ENCODE peak calls at places on chromosome 5, in five cellular contexts. B, U, F, S and C are unnamed samples.

GRCh38 chr5:37735649-37736347 is 104.0 kb downstream of the GDNF start:
- DNase-seq in B (no peak), U (no peak), F (no peak), S (no peak), C (no peak)

GRCh38 chr5:54443264-54443663 is 12.2 kb upstream of the HSPB3 start:
- DNase-seq in B (no peak), U (no peak), F (peak; percentile 40), S (no peak), C (peak; percentile 66)

GRCh38 chr5:177515580-177515979 is 1.2 kb downstream of the DDX41 start:
- DNase-seq in B (no peak), U (no peak), F (no peak), S (no peak), C (no peak)

GRCh38 chr5:68587181-68587580 is 371.6 kb downstream of the PIK3R1 start:
- DNase-seq in B (peak; percentile 66), U (no peak), F (no peak), S (no peak), C (no peak)

GRCh38 chr5:173638631-173639030 is 22.2 kb upstream of the BOD1 start:
- DNase-seq in B (no peak), U (no peak), F (no peak), S (no peak), C (no peak)

GRCh38 chr5:138844812-138845513 is 30.2 kb downstream of the LRRTM2 start:
- DNase-seq in B (peak; percentile 44), U (no peak), F (no peak), S (no peak), C (peak; percentile 64)

GRCh38 chr5:177430146-177430951 is 3.9 kb downstream of the GRK6 start:
- DNase-seq in B (no peak), U (no peak), F (no peak), S (no peak), C (no peak)

GRCh38 chr5:179805529-179806249 is 977 bp downstream of the MGAT4B start:
- DNase-seq in B (no peak), U (peak; percentile 65), F (peak; percentile 86), S (peak; percentile 41), C (no peak)

GRCh38 chr5:34639852-34640626 is 16.1 kb upstream of the RAI14 start:
- DNase-seq in B (no peak), U (no peak), F (no peak), S (no peak), C (peak; percentile 39)

GRCh38 chr5:122076669-122077450 is 1.2 kb downstream of the LOX start:
- DNase-seq in B (no peak), U (peak; percentile 79), F (peak; percentile 74), S (peak; percentile 71), C (peak; percentile 82)

GRCh38 chr5:77167695-77168111 is 42.8 kb upstream of the PDE8B start:
- DNase-seq in B (peak; percentile 55), U (no peak), F (no peak), S (peak; percentile 45), C (peak; percentile 84)

GRCh38 chr5:132427285-132428146 is 58.0 kb downstream of the SLC22A5 start:
- DNase-seq in B (no peak), U (no peak), F (peak; percentile 36), S (peak; percentile 62), C (no peak)

GRCh38 chr5:6737043-6737941 is 24.1 kb downstream of the TENT4A start:
- DNase-seq in B (no peak), U (no peak), F (no peak), S (no peak), C (no peak)
- H3K4me3 ChIP-seq in B (no peak overlapping the region), U (no peak overlapping the region), F (no peak overlapping the region), S (no peak overlapping the region), C (no peak overlapping the region)

GRCh38 chr5:142598338-142598700 is 87.6 kb downstream of the FGF1 start:
- DNase-seq in B (no peak), U (no peak), F (no peak), S (no peak), C (no peak)

GRCh38 chr5:142600092-142600491 is 85.8 kb downstream of the FGF1 start:
- DNase-seq in B (no peak), U (no peak), F (no peak), S (no peak), C (no peak)

GRCh38 chr5:142602720-142603245 is 83.1 kb downstream of the FGF1 start:
- DNase-seq in B (no peak), U (no peak), F (no peak), S (no peak), C (no peak)

GRCh38 chr5:142600611-142601360 is 85.1 kb downstream of the FGF1 start:
- DNase-seq in B (no peak), U (peak; percentile 39), F (no peak), S (no peak), C (peak; percentile 74)

DNA sequence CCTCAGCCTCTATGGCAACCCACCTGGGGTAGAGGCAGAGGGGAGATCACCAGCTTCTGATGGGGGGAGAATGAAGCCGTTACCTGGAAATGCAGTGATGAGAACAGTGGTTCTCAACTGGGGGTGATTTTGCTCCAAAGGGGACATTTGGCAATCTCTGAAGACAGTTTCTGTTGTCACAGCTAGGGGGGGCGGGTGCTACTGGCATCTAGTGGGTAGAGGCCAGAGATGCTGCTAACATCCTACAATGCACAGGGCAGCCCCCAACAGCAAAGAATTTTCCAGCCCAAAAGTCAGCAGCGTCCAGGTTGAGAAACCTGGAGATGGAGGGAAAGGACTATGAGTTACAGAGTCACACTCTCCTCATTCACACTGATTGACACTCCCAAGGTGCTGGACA is 84.5 kb downstream of the FGF1 start:
- DNase-seq in B (no peak), U (no peak), F (no peak), S (no peak), C (no peak)
- TF ChIP-seq CTCF in B (peak; percentile 18), U (no peak), F (no peak), S (no peak), C (no peak)

GRCh38 chr5:111743521-111743920 is 13.5 kb downstream of the NREP start:
- DNase-seq in B (no peak), U (no peak), F (no peak), S (no peak), C (no peak)

GRCh38 chr5:111745075-111745474 is 11.9 kb downstream of the NREP start:
- DNase-seq in B (no peak), U (no peak), F (no peak), S (no peak), C (no peak)

GRCh38 chr5:111744455-111744854 is 12.5 kb downstream of the NREP start:
- DNase-seq in B (no peak), U (no peak), F (no peak), S (no peak), C (no peak)

GRCh38 chr5:111742595-111742994 is 14.4 kb downstream of the NREP start:
- DNase-seq in B (peak; percentile 75), U (peak; percentile 26), F (no peak), S (no peak), C (peak; percentile 95)

DNA sequence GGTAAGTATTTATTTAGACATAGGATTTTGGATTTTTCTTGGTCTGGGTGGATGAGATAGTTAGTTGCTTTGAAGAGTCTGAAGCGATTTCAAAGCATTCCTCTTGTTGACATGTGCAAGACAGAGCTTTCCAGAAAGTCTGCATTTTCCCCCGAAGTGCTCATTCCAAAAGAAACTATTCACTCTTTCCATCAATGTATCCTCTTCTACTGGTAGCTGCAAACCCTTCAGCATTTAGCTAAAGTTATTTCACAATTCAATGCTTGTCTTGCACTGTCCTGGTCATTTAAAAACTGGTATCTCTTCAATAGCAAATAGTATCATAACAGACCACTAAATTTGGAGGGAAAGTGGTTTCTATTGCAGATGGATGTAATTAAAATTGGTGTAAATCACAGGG is 13.0 kb downstream of the NREP start:
- DNase-seq in B (no peak), U (no peak), F (no peak), S (no peak), C (peak; percentile 31)
- H3K4me3 ChIP-seq in B (no peak overlapping the region), U (no peak overlapping the region), F (no peak overlapping the region), S (no peak overlapping the region), C (no peak overlapping the region)

DNA sequence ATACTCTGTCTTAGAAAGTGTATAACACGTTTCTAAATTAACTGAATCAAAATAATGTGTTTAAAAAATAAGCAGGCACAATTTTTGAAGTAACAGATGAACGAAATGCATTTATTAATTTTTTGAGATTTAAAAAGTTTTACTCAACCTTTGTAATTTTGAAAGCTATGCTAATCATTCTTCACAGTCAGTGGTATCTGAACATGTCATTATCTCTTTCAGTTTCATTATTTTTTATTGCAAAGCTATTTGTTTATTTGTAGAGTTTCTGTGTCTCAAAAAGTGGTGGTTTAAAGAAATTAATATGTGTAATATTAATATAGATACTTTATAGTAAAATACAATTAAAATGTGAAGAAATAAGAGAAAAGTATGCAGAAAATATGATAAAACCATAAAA is 11.2 kb downstream of the CHSY3 start:
- DNase-seq in B (no peak), U (no peak), F (no peak), S (no peak), C (no peak)
- TF ChIP-seq CTCF in B (no peak), U (no peak), F (no peak), S (no peak), C (no peak)

GRCh38 chr5:140794594-140795258 is at the start of gene PCDHA2:
- DNase-seq in B (no peak), U (no peak), F (no peak), S (no peak), C (no peak)
- H3K4me3 ChIP-seq in B (peak within 1 kb of the TSS; percentile 43), U (peak within 1 kb of the TSS; percentile 12), F (no peak within 1 kb of the TSS), S (no peak within 1 kb of the TSS), C (no peak within 1 kb of the TSS)

GRCh38 chr5:130237721-130238120 is 333.5 kb downstream of the CHSY3 start:
- DNase-seq in B (no peak), U (no peak), F (no peak), S (no peak), C (peak; percentile 12)

GRCh38 chr5:130243641-130244040 is 339.4 kb downstream of the CHSY3 start:
- DNase-seq in B (no peak), U (no peak), F (no peak), S (no peak), C (no peak)
- TF ChIP-seq CTCF in B (no peak), U (no peak), F (no peak), S (no peak), C (no peak)

DNA sequence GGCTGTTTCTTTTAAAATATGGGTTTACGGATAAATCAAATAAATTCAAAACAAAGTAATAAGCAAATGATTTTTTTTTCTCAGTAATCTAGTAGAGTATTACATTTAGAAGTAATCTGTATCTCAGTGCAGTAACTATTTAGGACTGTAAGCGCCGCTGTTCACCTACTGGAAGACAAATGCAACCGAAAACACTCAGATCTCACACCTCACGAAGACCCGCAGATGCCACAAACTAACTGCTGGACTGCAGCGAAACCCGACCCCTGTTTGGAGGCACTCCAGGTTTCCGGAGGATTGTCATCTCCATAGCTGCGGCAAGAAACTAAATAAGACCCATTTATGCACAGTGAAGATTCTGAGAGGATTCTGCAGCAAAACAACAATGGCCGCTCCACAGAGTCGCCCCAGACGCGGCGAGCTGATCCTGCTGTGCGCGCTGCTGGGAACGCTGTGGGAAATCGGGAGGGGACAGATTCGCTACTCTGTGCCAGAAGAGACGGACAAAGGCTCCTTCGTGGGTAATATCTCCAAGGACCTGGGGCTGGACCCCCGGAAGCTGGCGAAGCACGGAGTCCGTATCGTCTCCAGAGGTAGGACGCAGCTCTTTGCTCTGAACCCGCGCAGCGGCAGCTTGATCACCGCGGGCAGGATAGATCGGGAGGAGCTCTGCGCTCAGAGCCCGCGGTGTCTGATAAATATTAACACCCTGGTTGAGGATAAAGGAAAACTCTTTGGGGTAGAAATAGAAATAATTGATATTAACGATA is at the start of gene PCDHGA8:
- DNase-seq in B (no peak), U (no peak), F (no peak), S (no peak), C (peak; percentile 33)
- H3K4me3 ChIP-seq in B (peak within 1 kb of the TSS; percentile 43), U (no peak within 1 kb of the TSS), F (no peak within 1 kb of the TSS), S (no peak within 1 kb of the TSS), C (no peak within 1 kb of the TSS)